ENCODE peak calls at places on chromosomes 11 and 22, in eight cellular contexts. One of them, this sample, is unnamed.

GRCh38 chr11:83612891-83613766 is 327.0 kb upstream of the CCDC90B start:
- DNase-seq in esophagus muscularis mucosa: no peak
- DNase-seq in PC-3: no peak
- DNase-seq in spleen: no peak
- DNase-seq in HCT116: no peak
- DNase-seq in cardiac fibroblast: no peak
- DNase-seq in GM23338: peak; percentile 75
- DNase-seq in body of pancreas: no peak
- DNase-seq in this sample: peak; percentile 12

GRCh38 chr11:66593650-66594049 is 665 bp downstream of the CCS start:
- DNase-seq in PC-3: no peak
- DNase-seq in body of pancreas: no peak
- DNase-seq in esophagus muscularis mucosa: no peak
- DNase-seq in GM23338: no peak
- DNase-seq in HCT116: no peak
- DNase-seq in cardiac fibroblast: no peak
- DNase-seq in spleen: no peak
- DNase-seq in this sample: no peak

GRCh38 chr22:20203142-20204099 is 52.6 kb upstream of the CCDC188 start:
- DNase-seq in HCT116: no peak
- DNase-seq in PC-3: peak; percentile 18
- DNase-seq in esophagus muscularis mucosa: no peak
- DNase-seq in spleen: no peak
- DNase-seq in GM23338: peak; percentile 63
- DNase-seq in cardiac fibroblast: no peak
- DNase-seq in body of pancreas: peak; percentile 69
- DNase-seq in this sample: peak; percentile 86

GRCh38 chr11:70523384-70524095 is 125.2 kb downstream of the CTTN start:
- DNase-seq in spleen: peak; percentile 61
- DNase-seq in HCT116: no peak
- DNase-seq in body of pancreas: no peak
- DNase-seq in cardiac fibroblast: no peak
- DNase-seq in esophagus muscularis mucosa: no peak
- DNase-seq in PC-3: no peak
- DNase-seq in GM23338: no peak
- DNase-seq in this sample: peak; percentile 30

GRCh38 chr11:30774451-30774850 is 188.3 kb upstream of the MPPED2 start:
- DNase-seq in PC-3: no peak
- DNase-seq in spleen: no peak
- DNase-seq in body of pancreas: no peak
- DNase-seq in esophagus muscularis mucosa: no peak
- DNase-seq in GM23338: peak; percentile 53
- DNase-seq in HCT116: no peak
- DNase-seq in cardiac fibroblast: no peak
- DNase-seq in this sample: no peak

GRCh38 chr11:44785856-44786606 is 59.3 kb downstream of the TSPAN18 start:
- DNase-seq in esophagus muscularis mucosa: no peak
- DNase-seq in spleen: peak; percentile 51
- DNase-seq in HCT116: no peak
- DNase-seq in body of pancreas: no peak
- DNase-seq in PC-3: peak; percentile 12
- DNase-seq in cardiac fibroblast: no peak
- DNase-seq in GM23338: peak; percentile 58
- DNase-seq in this sample: peak; percentile 31

GRCh38 chr11:31106963-31107576 is 262.5 kb downstream of the DCDC1 start:
- DNase-seq in esophagus muscularis mucosa: no peak
- DNase-seq in cardiac fibroblast: peak; percentile 46
- DNase-seq in HCT116: peak; percentile 51
- DNase-seq in spleen: no peak
- DNase-seq in body of pancreas: peak; percentile 70
- DNase-seq in GM23338: peak; percentile 92
- DNase-seq in PC-3: peak; percentile 56
- DNase-seq in this sample: peak; percentile 75

GRCh38 chr11:88175004-88175706 is at the start of gene RAB38:
- DNase-seq in body of pancreas: peak; percentile 68
- DNase-seq in esophagus muscularis mucosa: no peak
- DNase-seq in spleen: peak; percentile 77
- DNase-seq in GM23338: peak; percentile 84
- DNase-seq in HCT116: peak; percentile 42
- DNase-seq in PC-3: no peak
- DNase-seq in cardiac fibroblast: peak; percentile 20
- DNase-seq in this sample: peak; percentile 43

GRCh38 chr11:76742912-76743311 is 40.2 kb upstream of the TSKU start:
- DNase-seq in esophagus muscularis mucosa: no peak
- DNase-seq in cardiac fibroblast: no peak
- DNase-seq in GM23338: no peak
- DNase-seq in PC-3: no peak
- DNase-seq in HCT116: no peak
- DNase-seq in spleen: no peak
- DNase-seq in body of pancreas: no peak
- DNase-seq in this sample: no peak

GRCh38 chr22:48345631-48346030 is 1482.0 kb downstream of the BRD1 start:
- DNase-seq in spleen: no peak
- DNase-seq in body of pancreas: no peak
- DNase-seq in HCT116: no peak
- DNase-seq in esophagus muscularis mucosa: no peak
- DNase-seq in cardiac fibroblast: no peak
- DNase-seq in PC-3: no peak
- DNase-seq in GM23338: no peak
- DNase-seq in this sample: no peak

GRCh38 chr22:42714768-42715430 is 5.8 kb downstream of the A4GALT start:
- DNase-seq in HCT116: no peak
- DNase-seq in GM23338: no peak
- DNase-seq in body of pancreas: no peak
- DNase-seq in esophagus muscularis mucosa: no peak
- DNase-seq in spleen: no peak
- DNase-seq in cardiac fibroblast: peak; percentile 21
- DNase-seq in PC-3: no peak
- DNase-seq in this sample: no peak

GRCh38 chr11:1194231-1194976 is 28.5 kb upstream of the MUC5B start:
- DNase-seq in spleen: peak; percentile 65
- DNase-seq in PC-3: no peak
- DNase-seq in GM23338: no peak
- DNase-seq in body of pancreas: peak; percentile 6
- DNase-seq in cardiac fibroblast: no peak
- DNase-seq in HCT116: no peak
- DNase-seq in esophagus muscularis mucosa: no peak
- DNase-seq in this sample: no peak

DNA sequence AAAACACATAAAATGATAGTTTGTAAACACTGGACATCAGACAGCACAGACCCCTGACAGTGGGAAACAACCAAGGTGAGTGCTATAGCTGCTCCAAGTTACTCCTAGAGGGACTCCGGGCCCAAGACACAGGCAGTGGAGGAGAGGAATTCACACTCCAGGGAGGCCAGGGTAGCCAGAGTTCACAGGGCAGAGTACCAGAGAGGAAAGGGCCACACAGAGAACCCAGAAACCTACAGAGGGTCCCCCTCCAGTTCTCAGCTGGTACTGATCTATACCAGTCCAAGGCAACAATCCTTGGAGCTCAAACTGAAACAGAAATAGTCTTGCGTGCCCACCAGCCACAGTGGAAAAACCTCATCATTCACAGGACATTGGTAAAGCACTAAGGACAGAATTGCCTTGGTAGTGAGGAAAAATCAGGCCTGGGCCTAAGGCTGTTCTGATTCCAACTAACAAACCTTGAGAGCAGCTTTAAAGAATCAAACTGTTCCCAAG is 7.6 kb downstream of the VPS37C start:
- DNase-seq in body of pancreas: no peak
- DNase-seq in esophagus muscularis mucosa: no peak
- DNase-seq in spleen: no peak
- DNase-seq in GM23338: peak; percentile 36
- DNase-seq in cardiac fibroblast: peak; percentile 22
- DNase-seq in PC-3: no peak
- DNase-seq in HCT116: no peak
- DNase-seq in this sample: no peak
- TF ChIP-seq CTCF in body of pancreas: no peak
- TF ChIP-seq CTCF in esophagus muscularis mucosa: no peak
- TF ChIP-seq CTCF in spleen: no peak
- TF ChIP-seq CTCF in GM23338: no peak
- TF ChIP-seq CTCF in cardiac fibroblast: no peak
- TF ChIP-seq CTCF in PC-3: no peak
- TF ChIP-seq CTCF in HCT116: no peak
- TF ChIP-seq CTCF in this sample: no peak

DNA sequence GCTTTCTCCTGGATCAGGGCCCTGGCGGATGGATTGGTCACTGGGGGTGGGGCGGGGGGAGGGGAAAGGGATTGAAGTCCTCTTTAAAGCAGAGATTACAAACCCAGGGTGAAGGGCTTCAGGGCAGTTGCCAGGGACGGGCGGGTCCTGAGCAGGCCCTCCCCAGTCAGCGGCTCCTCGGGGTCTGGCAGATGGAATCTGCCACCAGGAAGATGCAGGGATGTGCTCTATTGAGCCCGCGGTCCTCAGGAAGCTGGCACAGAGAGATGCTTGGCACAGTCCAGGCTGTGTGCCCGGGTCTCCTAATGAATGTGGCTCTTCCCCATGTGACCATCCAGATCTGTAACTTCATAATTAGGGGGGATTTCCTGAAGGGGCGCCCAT is 33.5 kb downstream of the MACROD1 start:
- DNase-seq in PC-3: no peak
- DNase-seq in GM23338: no peak
- DNase-seq in cardiac fibroblast: no peak
- DNase-seq in body of pancreas: no peak
- DNase-seq in HCT116: no peak
- DNase-seq in spleen: no peak
- DNase-seq in esophagus muscularis mucosa: no peak
- DNase-seq in this sample: no peak
- H3K4me3 ChIP-seq in PC-3: no peak overlapping the region
- H3K4me3 ChIP-seq in GM23338: no peak overlapping the region
- H3K4me3 ChIP-seq in cardiac fibroblast: no peak overlapping the region
- H3K4me3 ChIP-seq in body of pancreas: no peak overlapping the region
- H3K4me3 ChIP-seq in HCT116: no peak overlapping the region
- H3K4me3 ChIP-seq in spleen: no peak overlapping the region
- H3K4me3 ChIP-seq in esophagus muscularis mucosa: no peak overlapping the region
- H3K4me3 ChIP-seq in this sample: no peak overlapping the region

GRCh38 chr22:49779853-49780271 is 47.8 kb downstream of the BRD1 start:
- DNase-seq in cardiac fibroblast: no peak
- DNase-seq in esophagus muscularis mucosa: no peak
- DNase-seq in HCT116: no peak
- DNase-seq in PC-3: no peak
- DNase-seq in spleen: no peak
- DNase-seq in body of pancreas: no peak
- DNase-seq in GM23338: no peak
- DNase-seq in this sample: no peak
- TF ChIP-seq CTCF in cardiac fibroblast: no peak
- TF ChIP-seq CTCF in esophagus muscularis mucosa: no peak
- TF ChIP-seq CTCF in HCT116: no peak
- TF ChIP-seq CTCF in PC-3: no peak
- TF ChIP-seq CTCF in spleen: no peak
- TF ChIP-seq CTCF in body of pancreas: no peak
- TF ChIP-seq CTCF in GM23338: no peak
- TF ChIP-seq CTCF in this sample: no peak

GRCh38 chr22:41458161-41458728 is 10.2 kb downstream of the PHF5A start:
- DNase-seq in HCT116: no peak
- DNase-seq in PC-3: no peak
- DNase-seq in body of pancreas: no peak
- DNase-seq in spleen: peak; percentile 6
- DNase-seq in cardiac fibroblast: no peak
- DNase-seq in esophagus muscularis mucosa: no peak
- DNase-seq in GM23338: no peak
- DNase-seq in this sample: no peak
- H3K4me3 ChIP-seq in HCT116: no peak overlapping the region
- H3K4me3 ChIP-seq in PC-3: no peak overlapping the region
- H3K4me3 ChIP-seq in body of pancreas: no peak overlapping the region
- H3K4me3 ChIP-seq in spleen: no peak overlapping the region
- H3K4me3 ChIP-seq in cardiac fibroblast: no peak overlapping the region
- H3K4me3 ChIP-seq in esophagus muscularis mucosa: no peak overlapping the region
- H3K4me3 ChIP-seq in GM23338: no peak overlapping the region
- H3K4me3 ChIP-seq in this sample: no peak overlapping the region

GRCh38 chr22:40524392-40525249 is 111.9 kb downstream of the MRTFA start:
- DNase-seq in cardiac fibroblast: peak; percentile 76
- DNase-seq in esophagus muscularis mucosa: no peak
- DNase-seq in HCT116: no peak
- DNase-seq in GM23338: peak; percentile 40
- DNase-seq in body of pancreas: no peak
- DNase-seq in spleen: no peak
- DNase-seq in PC-3: peak; percentile 39
- DNase-seq in this sample: no peak
- TF ChIP-seq CTCF in cardiac fibroblast: peak; percentile 38
- TF ChIP-seq CTCF in esophagus muscularis mucosa: peak; percentile 10
- TF ChIP-seq CTCF in HCT116: peak; percentile 20
- TF ChIP-seq CTCF in GM23338: peak; percentile 62
- TF ChIP-seq CTCF in body of pancreas: peak; percentile 8
- TF ChIP-seq CTCF in spleen: no peak
- TF ChIP-seq CTCF in PC-3: peak; percentile 52
- TF ChIP-seq CTCF in this sample: no peak

GRCh38 chr11:111414936-111415335 is 35.9 kb upstream of the POU2AF1 start:
- DNase-seq in GM23338: no peak
- DNase-seq in body of pancreas: no peak
- DNase-seq in esophagus muscularis mucosa: no peak
- DNase-seq in HCT116: no peak
- DNase-seq in spleen: no peak
- DNase-seq in PC-3: no peak
- DNase-seq in cardiac fibroblast: no peak
- DNase-seq in this sample: no peak
- H3K4me3 ChIP-seq in GM23338: no peak overlapping the region
- H3K4me3 ChIP-seq in body of pancreas: no peak overlapping the region
- H3K4me3 ChIP-seq in esophagus muscularis mucosa: no peak overlapping the region
- H3K4me3 ChIP-seq in HCT116: no peak overlapping the region
- H3K4me3 ChIP-seq in spleen: no peak overlapping the region
- H3K4me3 ChIP-seq in PC-3: no peak overlapping the region
- H3K4me3 ChIP-seq in cardiac fibroblast: no peak overlapping the region
- H3K4me3 ChIP-seq in this sample: no peak overlapping the region

GRCh38 chr11:86403458-86403857 is 28.8 kb downstream of the CCDC81 start:
- DNase-seq in HCT116: no peak
- DNase-seq in GM23338: no peak
- DNase-seq in body of pancreas: no peak
- DNase-seq in esophagus muscularis mucosa: no peak
- DNase-seq in cardiac fibroblast: no peak
- DNase-seq in spleen: no peak
- DNase-seq in PC-3: no peak
- DNase-seq in this sample: no peak

GRCh38 chr11:86414032-86414431 is 39.3 kb downstream of the CCDC81 start:
- DNase-seq in HCT116: no peak
- DNase-seq in cardiac fibroblast: no peak
- DNase-seq in GM23338: no peak
- DNase-seq in esophagus muscularis mucosa: no peak
- DNase-seq in PC-3: no peak
- DNase-seq in body of pancreas: no peak
- DNase-seq in spleen: no peak
- DNase-seq in this sample: no peak

GRCh38 chr11:86408845-86409244 is 34.2 kb downstream of the CCDC81 start:
- DNase-seq in cardiac fibroblast: no peak
- DNase-seq in spleen: no peak
- DNase-seq in GM23338: no peak
- DNase-seq in body of pancreas: no peak
- DNase-seq in HCT116: no peak
- DNase-seq in PC-3: peak; percentile 2
- DNase-seq in esophagus muscularis mucosa: no peak
- DNase-seq in this sample: no peak
- TF ChIP-seq CTCF in cardiac fibroblast: peak; percentile 44
- TF ChIP-seq CTCF in spleen: no peak
- TF ChIP-seq CTCF in GM23338: peak; percentile 40
- TF ChIP-seq CTCF in body of pancreas: no peak
- TF ChIP-seq CTCF in HCT116: peak; percentile 39
- TF ChIP-seq CTCF in PC-3: peak; percentile 53
- TF ChIP-seq CTCF in esophagus muscularis mucosa: no peak
- TF ChIP-seq CTCF in this sample: peak; percentile 71

This sample was measured in Caco-2.